ENCODE peak calls at places on chromosomes 4 and X, in ten cellular contexts. M, S, N, E, B, I, R, Z, J and W are unnamed samples.

GRCh38 chr4:90572996-90573395 is 445.8 kb downstream of the CCSER1 start:
- DNase-seq in I (no peak), J (no peak), E (peak; percentile 9), R (no peak), M (no peak), S (no peak), Z (no peak), N (no peak), B (no peak), W (no peak)

GRCh38 chr4:113406723-113407016 is 354.9 kb downstream of the CAMK2D start:
- DNase-seq in N (no peak), I (no peak), E (peak; percentile 42), Z (no peak), B (no peak), J (no peak), M (no peak), S (peak; percentile 62), R (no peak), W (no peak)

GRCh38 chrX:145190801-145191389 is 56.4 kb upstream of the SPANXN1 start:
- DNase-seq in R (peak; percentile 10), Z (no peak), N (no peak), E (peak; percentile 12), J (no peak), I (no peak), S (peak; percentile 67), B (no peak), M (peak; percentile 11), W (peak; percentile 1)

GRCh38 chr4:84920591-84920990 is 45.9 kb downstream of the WDFY3 start:
- DNase-seq in J (no peak), R (no peak), N (peak; percentile 62), E (peak; percentile 54), B (peak; percentile 66), M (no peak), S (peak; percentile 67), I (no peak), Z (no peak), W (no peak)

GRCh38 chrX:16786139-16786790 is at the start of gene TXLNG:
- DNase-seq in E (peak; percentile 100), S (peak; percentile 97), J (peak; percentile 96), I (peak; percentile 100), N (peak; percentile 98), R (peak; percentile 100), B (peak; percentile 100), Z (peak; percentile 96), M (peak; percentile 99), W (peak; percentile 96)

GRCh38 chrX:153726286-153727107 is 1.8 kb downstream of the ABCD1 start:
- DNase-seq in N (peak; percentile 46), S (peak; percentile 31), E (no peak), M (no peak), I (peak; percentile 82), J (no peak), B (peak; percentile 63), R (peak; percentile 84), Z (peak; percentile 75), W (peak; percentile 86)

GRCh38 chr4:4663028-4663427 is 121.2 kb upstream of the STX18 start:
- DNase-seq in S (peak; percentile 78), M (no peak), R (no peak), Z (no peak), E (no peak), N (peak; percentile 87), J (no peak), I (no peak), B (peak; percentile 88), W (no peak)

GRCh38 chr4:145320269-145320668 is 139.9 kb upstream of the OTUD4 start:
- DNase-seq in Z (no peak), N (no peak), M (no peak), J (no peak), S (peak; percentile 42), R (no peak), E (no peak), I (no peak), B (no peak), W (no peak)

GRCh38 chrX:118823263-118824172 is at the start of gene ZCCHC12:
- DNase-seq in I (peak; percentile 89), M (peak; percentile 26), N (peak; percentile 40), R (peak; percentile 91), J (peak; percentile 27), E (peak; percentile 25), Z (peak; percentile 83), S (peak; percentile 40), B (peak; percentile 66), W (no peak)
- TF ChIP-seq CTCF in I (no peak), M (no peak), N (no peak), R (no peak), J (no peak), E (no peak), Z (no peak), S (no peak), B (no peak), W (no peak)

DNA sequence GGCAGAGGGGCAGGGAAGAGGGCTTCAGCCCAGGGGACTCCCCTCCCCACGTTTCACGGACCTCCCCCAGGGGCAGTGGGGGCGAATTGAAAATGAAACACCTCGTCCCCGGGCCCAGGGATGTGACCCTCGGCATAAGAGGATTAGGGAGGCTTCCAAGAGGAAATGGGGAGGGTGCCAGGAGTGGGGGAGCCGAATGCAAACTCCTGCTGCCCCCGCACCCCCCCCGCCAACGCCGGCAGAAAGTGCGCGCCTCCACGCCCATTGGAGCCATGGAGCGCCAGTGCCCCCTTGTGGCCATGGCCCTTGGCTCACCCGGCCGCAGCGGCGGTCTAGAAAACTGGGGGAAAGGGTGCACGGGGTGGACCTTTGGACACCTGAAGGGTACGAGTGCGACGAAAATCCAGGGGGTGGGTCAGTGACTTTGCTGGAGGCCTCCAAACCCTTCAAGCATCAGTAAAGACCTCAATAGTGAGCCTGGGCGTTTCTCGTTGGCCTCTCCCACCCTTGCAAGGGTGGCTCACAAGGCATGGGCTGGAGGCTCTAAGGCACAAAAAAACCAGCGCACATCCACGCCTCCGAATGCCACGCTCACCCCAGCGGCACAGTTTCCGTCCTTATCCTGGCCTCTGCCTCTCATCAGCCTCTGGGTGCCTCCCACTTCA is 120.8 kb upstream of the PJA1 start:
- DNase-seq in I (no peak), B (peak; percentile 3), E (peak; percentile 9), R (peak; percentile 82), M (peak; percentile 21), N (no peak), Z (peak; percentile 68), S (peak; percentile 57), J (peak; percentile 0), W (peak; percentile 49)
- H3K4me2 ChIP-seq in I (peak overlapping the region; percentile 46), B (peak overlapping the region; percentile 48), E (peak overlapping the region; percentile 66), R (peak overlapping the region; percentile 69), M (peak overlapping the region; percentile 84), N (peak overlapping the region; percentile 81), Z (no peak overlapping the region), S (peak overlapping the region; percentile 77), J (peak overlapping the region; percentile 55), W (peak overlapping the region; percentile 55)

GRCh38 chrX:97158270-97158669 is 274.6 kb downstream of the RPA4 start:
- DNase-seq in S (peak; percentile 1), E (no peak), B (peak; percentile 5), R (no peak), N (no peak), I (no peak), Z (no peak), J (no peak), M (peak; percentile 14), W (no peak)
- TF ChIP-seq CTCF in S (no peak), E (no peak), B (no peak), R (no peak), N (no peak), I (no peak), Z (no peak), J (no peak), M (no peak), W (no peak)

GRCh38 chr4:16864199-16864598 is 34.2 kb downstream of the LDB2 start:
- DNase-seq in I (no peak), Z (no peak), N (peak; percentile 30), M (no peak), R (no peak), J (no peak), E (no peak), B (peak; percentile 40), S (no peak), W (no peak)
- H3K4me2 ChIP-seq in I (no peak overlapping the region), Z (no peak overlapping the region), N (peak overlapping the region; percentile 47), M (no peak overlapping the region), R (no peak overlapping the region), J (peak overlapping the region; percentile 18), E (no peak overlapping the region), B (no peak overlapping the region), S (no peak overlapping the region), W (no peak overlapping the region)

GRCh38 chr4:119493419-119493818 is 135.2 kb downstream of the PDE5A start:
- DNase-seq in M (peak; percentile 2), J (no peak), N (no peak), I (no peak), E (peak; percentile 9), B (no peak), S (peak; percentile 25), Z (no peak), R (no peak), W (peak; percentile 21)

GRCh38 chr4:119489305-119489704 is 139.3 kb downstream of the PDE5A start:
- DNase-seq in M (no peak), J (no peak), B (no peak), S (no peak), N (no peak), E (no peak), R (no peak), Z (no peak), I (no peak), W (no peak)

GRCh38 chr4:119490335-119490734 is 138.3 kb downstream of the PDE5A start:
- DNase-seq in B (peak; percentile 23), I (peak; percentile 32), J (no peak), Z (no peak), R (peak; percentile 28), M (peak; percentile 21), S (peak; percentile 32), N (no peak), E (no peak), W (peak; percentile 32)
- TF ChIP-seq CTCF in B (peak; percentile 45), I (peak; percentile 62), J (no peak), Z (no peak), R (peak; percentile 36), M (no peak), S (peak; percentile 32), N (peak; percentile 12), E (peak; percentile 27), W (peak; percentile 58)

GRCh38 chr4:2817701-2818350 is 24.9 kb downstream of the SH3BP2 start:
- DNase-seq in M (no peak), I (peak; percentile 65), R (peak; percentile 81), E (peak; percentile 38), N (no peak), B (no peak), Z (no peak), J (peak; percentile 7), S (peak; percentile 43), W (no peak)
- H3K4me2 ChIP-seq in M (no peak overlapping the region), I (peak overlapping the region; percentile 49), R (peak overlapping the region; percentile 92), E (peak overlapping the region; percentile 94), N (peak overlapping the region; percentile 88), B (peak overlapping the region; percentile 82), Z (no peak overlapping the region), J (peak overlapping the region; percentile 82), S (peak overlapping the region; percentile 73), W (peak overlapping the region; percentile 57)

GRCh38 chrX:9775930-9776329 is 10.3 kb upstream of the GPR143 start:
- DNase-seq in S (no peak), E (no peak), R (peak; percentile 44), Z (no peak), N (no peak), B (no peak), I (no peak), M (no peak), J (no peak), W (no peak)
- TF ChIP-seq CTCF in S (no peak), E (no peak), R (no peak), Z (no peak), N (no peak), B (no peak), I (no peak), M (no peak), J (no peak), W (no peak)